ENCODE peak calls at places on chromosomes 11 and 22, in four cellular contexts. B, P, K and N are unnamed samples.

GRCh38 chr11:69636512-69636866 is 4.5 kb upstream of the CCND1 start:
- ATAC-seq in P (peak; percentile 61), K (no peak), B (no peak), N (peak; percentile 64)

GRCh38 chr11:16891964-16892363 is 122.2 kb downstream of the PLEKHA7 start:
- ATAC-seq in K (no peak), P (no peak), B (no peak), N (no peak)

GRCh38 chr11:93540337-93540736 is 2.9 kb downstream of the SMCO4 start:
- ATAC-seq in B (no peak), K (no peak), P (no peak), N (no peak)

GRCh38 chr22:45948081-45948648 is 28.8 kb downstream of the WNT7B start:
- ATAC-seq in P (no peak), B (no peak), K (no peak), N (no peak)

GRCh38 chr11:112315057-112315720 is 54.5 kb upstream of the PLET1 start:
- ATAC-seq in K (no peak), B (no peak), P (no peak), N (no peak)

GRCh38 chr11:4606231-4607015 is 1.6 kb downstream of the TRIM68 start:
- ATAC-seq in K (no peak), P (no peak), B (no peak), N (no peak)

GRCh38 chr11:63919267-63920125 is 2.5 kb upstream of the RCOR2 start:
- ATAC-seq in B (peak; percentile 37), P (no peak), K (peak; percentile 50), N (no peak)

GRCh38 chr11:7545611-7546010 is 31.8 kb downstream of the PPFIBP2 start:
- ATAC-seq in K (no peak), B (no peak), P (no peak), N (no peak)

GRCh38 chr11:77512092-77512491 is 38.2 kb upstream of the PAK1 start:
- ATAC-seq in P (no peak), K (no peak), B (no peak), N (no peak)

GRCh38 chr11:65575568-65576231 is at the start of gene EHBP1L1:
- ATAC-seq in B (peak; percentile 9), P (peak; percentile 9), K (peak; percentile 45), N (peak; percentile 39)

GRCh38 chr11:32796425-32796824 is 2.0 kb upstream of the CCDC73 start:
- ATAC-seq in K (no peak), B (no peak), P (no peak), N (no peak)

GRCh38 chr11:19996591-19996990 is 163.7 kb downstream of the DBX1 start:
- ATAC-seq in B (no peak), K (no peak), P (no peak), N (no peak)

GRCh38 chr11:116567721-116568242 is 205.0 kb downstream of the BUD13 start:
- ATAC-seq in K (no peak), P (no peak), B (no peak), N (no peak)

GRCh38 chr11:225734-226453 is 10.2 kb downstream of the SIRT3 start:
- ATAC-seq in P (peak; percentile 86), K (no peak), B (no peak), N (no peak)

GRCh38 chr11:69080361-69080973 is 31.7 kb downstream of the TPCN2 start:
- ATAC-seq in B (no peak), P (peak; percentile 38), K (no peak), N (no peak)

GRCh38 chr22:47086596-47087248 is 324.3 kb downstream of the TBC1D22A start:
- ATAC-seq in K (no peak), B (peak; percentile 99), P (no peak), N (no peak)

GRCh38 chr22:19959043-19959586 is 17.5 kb upstream of the TXNRD2 start:
- ATAC-seq in K (peak; percentile 93), B (peak; percentile 49), P (peak; percentile 61), N (peak; percentile 82)

GRCh38 chr11:5622802-5623201 is 2.0 kb upstream of the TRIM34 start:
- ATAC-seq in K (no peak), B (no peak), P (no peak), N (no peak)

GRCh38 chr11:78967811-78968210 is 393.1 kb upstream of the NARS2 start:
- ATAC-seq in P (no peak), B (no peak), K (no peak), N (no peak)

GRCh38 chr22:20882855-20883254 is 24.0 kb downstream of the SNAP29 start:
- ATAC-seq in P (no peak), K (no peak), B (no peak), N (no peak)

GRCh38 chr22:17974087-17974486 is 50.3 kb downstream of the MICAL3 start:
- ATAC-seq in P (no peak), K (no peak), B (peak; percentile 7), N (no peak)

GRCh38 chr22:36384766-36385400 is 2.9 kb downstream of the MYH9 start:
- ATAC-seq in K (no peak), P (no peak), B (no peak), N (no peak)

GRCh38 chr22:37930952-37931440 is 22.4 kb downstream of the C22orf23 start:
- ATAC-seq in K (no peak), P (no peak), B (no peak), N (no peak)

GRCh38 chr22:37930270-37930951 is 23.0 kb downstream of the C22orf23 start:
- ATAC-seq in P (no peak), K (no peak), B (peak; percentile 17), N (peak; percentile 38)

GRCh38 chr22:37932401-37932800 is 21.0 kb downstream of the C22orf23 start:
- ATAC-seq in B (no peak), P (peak; percentile 0), K (no peak), N (no peak)

GRCh38 chr22:37932821-37933578 is 20.4 kb downstream of the C22orf23 start:
- ATAC-seq in K (no peak), P (peak; percentile 2), B (no peak), N (no peak)

GRCh38 chr22:37931893-37932389 is 21.5 kb downstream of the C22orf23 start:
- ATAC-seq in P (peak; percentile 35), K (no peak), B (no peak), N (no peak)
- TF ChIP-seq POLR2AphosphoS5 in P (peak; percentile 42), K (no peak), B (no peak), N (no peak)

GRCh38 chr11:14422814-14423182 is 63.8 kb upstream of the RRAS2 start:
- ATAC-seq in B (peak; percentile 27), P (peak; percentile 4), K (no peak), N (no peak)

GRCh38 chr11:14420223-14420622 is 61.2 kb upstream of the RRAS2 start:
- ATAC-seq in P (no peak), K (peak; percentile 20), B (peak; percentile 67), N (no peak)

GRCh38 chr11:14423633-14424032 is 64.7 kb upstream of the RRAS2 start:
- ATAC-seq in P (no peak), K (no peak), B (no peak), N (no peak)

GRCh38 chr11:14424096-14424495 is 65.1 kb upstream of the RRAS2 start:
- ATAC-seq in B (no peak), K (no peak), P (no peak), N (no peak)

DNA sequence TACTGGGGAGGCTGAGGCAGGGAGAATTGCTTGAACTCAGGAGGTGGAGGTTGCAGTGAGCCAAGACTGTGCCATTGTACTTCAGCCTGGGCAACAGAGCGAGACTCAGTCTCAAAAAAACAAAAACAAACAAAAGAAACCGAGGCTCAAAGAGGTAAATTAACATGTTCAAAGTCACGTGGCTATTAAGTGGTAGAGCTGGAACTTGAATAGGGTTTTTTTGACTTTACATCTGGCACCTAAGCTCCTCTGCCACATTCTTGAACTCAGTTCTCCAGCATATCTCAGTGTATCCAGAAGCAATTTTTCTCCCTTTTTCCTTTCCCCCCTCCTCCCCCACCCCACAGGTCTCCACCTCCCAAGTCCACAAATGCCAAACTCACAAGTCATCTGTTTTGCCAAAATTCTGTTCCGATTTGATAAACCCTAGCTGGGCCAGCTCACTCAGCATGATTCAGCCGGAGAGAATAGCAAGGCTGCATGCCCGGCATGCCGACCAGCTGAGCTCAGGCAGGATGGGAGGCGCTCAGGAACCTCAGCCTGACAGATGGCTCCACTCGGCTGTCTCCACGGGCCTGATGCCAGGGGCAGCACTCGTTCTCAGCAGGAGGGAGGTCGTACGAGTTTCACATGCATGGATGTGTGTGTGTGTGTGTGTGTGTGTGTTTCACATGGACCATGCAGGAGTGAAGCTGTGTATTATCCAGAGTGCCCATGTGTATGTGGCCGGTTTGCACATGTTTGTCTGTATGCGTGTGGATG is 63.2 kb upstream of the RRAS2 start:
- ATAC-seq in B (peak; percentile 96), K (peak; percentile 85), P (peak; percentile 91), N (peak; percentile 97)
- TF ChIP-seq EP300 in B (no peak), K (peak; percentile 69), P (no peak), N (no peak)

GRCh38 chr22:30310881-30311771 is 15.6 kb downstream of the TBC1D10A start:
- ATAC-seq in P (peak; percentile 88), B (peak; percentile 51), K (no peak), N (peak; percentile 89)
- H3K4me3 ChIP-seq in P (no peak overlapping the region), B (no peak overlapping the region), K (no peak overlapping the region), N (peak overlapping the region; percentile 4)

GRCh38 chr22:30829901-30830550 is 135.4 kb downstream of the OSBP2 start:
- ATAC-seq in K (no peak), B (no peak), P (no peak), N (no peak)
- TF ChIP-seq POLR2AphosphoS5 in K (no peak), B (no peak), P (no peak), N (no peak)

GRCh38 chr11:105268404-105269062 is 129.0 kb upstream of the CARD18 start:
- ATAC-seq in P (no peak), B (no peak), K (no peak), N (no peak)

GRCh38 chr11:105274631-105275030 is 135.1 kb upstream of the CARD18 start:
- ATAC-seq in B (no peak), K (no peak), P (no peak), N (no peak)

GRCh38 chr11:105269862-105270261 is 130.3 kb upstream of the CARD18 start:
- ATAC-seq in B (no peak), P (no peak), K (no peak), N (no peak)

DNA sequence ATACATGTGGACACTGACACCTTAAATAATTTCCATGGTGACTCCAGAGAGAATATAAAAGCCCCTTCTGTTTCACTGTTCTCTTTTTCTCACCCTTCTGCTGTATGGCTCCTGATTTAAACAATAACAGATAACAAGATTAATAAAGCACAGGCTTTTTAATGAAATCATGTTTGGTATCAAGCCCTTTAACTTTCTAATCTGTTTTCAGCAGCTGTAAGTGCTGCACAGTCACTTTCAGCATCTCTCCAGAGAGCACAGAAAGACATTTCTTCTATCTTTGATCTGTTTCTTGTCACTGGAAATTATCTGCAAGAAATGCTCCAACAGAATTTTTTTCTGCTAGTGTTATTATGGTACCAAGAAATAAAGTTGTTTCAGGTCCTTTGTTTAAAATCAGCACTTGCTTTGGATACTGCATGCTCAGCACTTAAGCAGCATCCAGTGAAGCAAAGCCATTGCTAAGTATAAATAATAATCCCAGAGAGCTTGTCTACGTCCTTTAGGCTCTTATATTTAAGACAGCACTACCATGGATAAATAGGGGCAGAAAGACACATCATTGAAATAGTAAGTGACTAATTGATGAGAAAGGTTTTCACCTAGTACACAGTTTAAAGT is 134.2 kb upstream of the CARD18 start:
- ATAC-seq in K (no peak), B (no peak), P (no peak), N (no peak)
- TF ChIP-seq EP300 in K (no peak), B (no peak), P (no peak), N (no peak)